ENCODE peak calls at places on chromosomes 16 and 17, in seven cellular contexts. One of them, this sample, is unnamed.

GRCh38 chr17:5281814-5282638 is at the start of gene RABEP1:
- DNase-seq in germinal center: peak; percentile 91
- DNase-seq in skeletal muscle cell: peak; percentile 69
- DNase-seq in astrocyte: peak; percentile 71
- DNase-seq in fibroblast of lung: peak; percentile 86
- DNase-seq in sigmoid colon: peak; percentile 97
- DNase-seq in HepG2: peak; percentile 75
- DNase-seq in this sample: peak; percentile 90

GRCh38 chr16:2985893-2986355 is 5.7 kb upstream of the PKMYT1 start:
- DNase-seq in fibroblast of lung: no peak
- DNase-seq in skeletal muscle cell: no peak
- DNase-seq in astrocyte: no peak
- DNase-seq in germinal center: no peak
- DNase-seq in sigmoid colon: no peak
- DNase-seq in HepG2: no peak
- DNase-seq in this sample: no peak

GRCh38 chr16:82675300-82675699 is 48.5 kb downstream of the CDH13 start:
- DNase-seq in astrocyte: peak; percentile 67
- DNase-seq in fibroblast of lung: peak; percentile 70
- DNase-seq in skeletal muscle cell: no peak
- DNase-seq in germinal center: no peak
- DNase-seq in sigmoid colon: no peak
- DNase-seq in HepG2: no peak
- DNase-seq in this sample: no peak

GRCh38 chr17:7873051-7873450 is 15.2 kb downstream of the CYB5D1 start:
- DNase-seq in germinal center: no peak
- DNase-seq in fibroblast of lung: no peak
- DNase-seq in astrocyte: no peak
- DNase-seq in sigmoid colon: no peak
- DNase-seq in HepG2: no peak
- DNase-seq in skeletal muscle cell: no peak
- DNase-seq in this sample: no peak

GRCh38 chr16:80591071-80591935 is 50.5 kb downstream of the DYNLRB2 start:
- DNase-seq in fibroblast of lung: no peak
- DNase-seq in astrocyte: no peak
- DNase-seq in germinal center: no peak
- DNase-seq in sigmoid colon: no peak
- DNase-seq in skeletal muscle cell: no peak
- DNase-seq in HepG2: no peak
- DNase-seq in this sample: no peak

GRCh38 chr16:89004209-89004831 is 27.3 kb upstream of the CBFA2T3 start:
- DNase-seq in skeletal muscle cell: no peak
- DNase-seq in astrocyte: no peak
- DNase-seq in fibroblast of lung: no peak
- DNase-seq in HepG2: no peak
- DNase-seq in germinal center: no peak
- DNase-seq in sigmoid colon: no peak
- DNase-seq in this sample: no peak

GRCh38 chr16:317583-317982 is 34.6 kb downstream of the PDIA2 start:
- DNase-seq in fibroblast of lung: no peak
- DNase-seq in astrocyte: no peak
- DNase-seq in sigmoid colon: no peak
- DNase-seq in skeletal muscle cell: no peak
- DNase-seq in HepG2: no peak
- DNase-seq in germinal center: no peak
- DNase-seq in this sample: no peak

GRCh38 chr17:77322534-77323412 is 182.0 kb downstream of the SEC14L1 start:
- DNase-seq in HepG2: peak; percentile 85
- DNase-seq in sigmoid colon: peak; percentile 95
- DNase-seq in germinal center: peak; percentile 39
- DNase-seq in astrocyte: peak; percentile 99
- DNase-seq in skeletal muscle cell: peak; percentile 98
- DNase-seq in fibroblast of lung: peak; percentile 99
- DNase-seq in this sample: no peak

This sample was measured in T follicular helper cell.